ENCODE peak calls at places on chromosome 7, in four cellular contexts. One of them, this sample, is unnamed.

GRCh38 chr7:3927446-3928110 is 626.5 kb downstream of the SDK1 start:
- DNase-seq in CD8-positive, alpha-beta T cell: no peak
- DNase-seq in cardiac muscle cell: no peak
- DNase-seq in IMR-90: no peak
- DNase-seq in this sample: no peak

GRCh38 chr7:25240896-25241295 is 12.6 kb upstream of the NPVF start:
- DNase-seq in IMR-90: no peak
- DNase-seq in cardiac muscle cell: no peak
- DNase-seq in CD8-positive, alpha-beta T cell: no peak
- DNase-seq in this sample: no peak

GRCh38 chr7:23539494-23539907 is 7.7 kb upstream of the TRA2A start:
- DNase-seq in cardiac muscle cell: no peak
- DNase-seq in IMR-90: no peak
- DNase-seq in CD8-positive, alpha-beta T cell: no peak
- DNase-seq in this sample: no peak

GRCh38 chr7:97342512-97342911 is 225.0 kb downstream of the SDHAF3 start:
- DNase-seq in IMR-90: no peak
- DNase-seq in cardiac muscle cell: no peak
- DNase-seq in CD8-positive, alpha-beta T cell: no peak
- DNase-seq in this sample: no peak

GRCh38 chr7:33581239-33581638 is 324.1 kb upstream of the BMPER start:
- DNase-seq in cardiac muscle cell: no peak
- DNase-seq in CD8-positive, alpha-beta T cell: no peak
- DNase-seq in IMR-90: no peak
- DNase-seq in this sample: no peak

GRCh38 chr7:134992626-134993179 is 6.4 kb downstream of the AGBL3 start:
- DNase-seq in cardiac muscle cell: no peak
- DNase-seq in IMR-90: peak
- DNase-seq in CD8-positive, alpha-beta T cell: no peak
- DNase-seq in this sample: peak

GRCh38 chr7:73900286-73900685 is 39.3 kb downstream of the TMEM270 start:
- DNase-seq in IMR-90: no peak
- DNase-seq in cardiac muscle cell: no peak
- DNase-seq in CD8-positive, alpha-beta T cell: no peak
- DNase-seq in this sample: no peak

GRCh38 chr7:29563590-29564454 is at the start of gene PRR15:
- DNase-seq in IMR-90: no peak
- DNase-seq in CD8-positive, alpha-beta T cell: no peak
- DNase-seq in cardiac muscle cell: peak
- DNase-seq in this sample: peak

GRCh38 chr7:146510088-146510680 is 393.6 kb downstream of the CNTNAP2 start:
- DNase-seq in IMR-90: no peak
- DNase-seq in CD8-positive, alpha-beta T cell: no peak
- DNase-seq in cardiac muscle cell: no peak
- DNase-seq in this sample: no peak

GRCh38 chr7:42407828-42408227 is 170.8 kb upstream of the GLI3 start:
- DNase-seq in IMR-90: no peak
- DNase-seq in cardiac muscle cell: peak
- DNase-seq in CD8-positive, alpha-beta T cell: no peak
- DNase-seq in this sample: no peak

GRCh38 chr7:100804681-100805431 is 22.5 kb downstream of the EPHB4 start:
- DNase-seq in CD8-positive, alpha-beta T cell: no peak
- DNase-seq in cardiac muscle cell: no peak
- DNase-seq in IMR-90: no peak
- DNase-seq in this sample: no peak

GRCh38 chr7:127690806-127691205 is 38.8 kb downstream of the SND1 start:
- DNase-seq in cardiac muscle cell: no peak
- DNase-seq in IMR-90: no peak
- DNase-seq in CD8-positive, alpha-beta T cell: no peak
- DNase-seq in this sample: no peak

GRCh38 chr7:37341033-37341630 is 107.5 kb downstream of the ELMO1 start:
- DNase-seq in CD8-positive, alpha-beta T cell: no peak
- DNase-seq in cardiac muscle cell: no peak
- DNase-seq in IMR-90: no peak
- DNase-seq in this sample: no peak

GRCh38 chr7:115146148-115146547 is 224.3 kb downstream of the MDFIC start:
- DNase-seq in cardiac muscle cell: no peak
- DNase-seq in IMR-90: no peak
- DNase-seq in CD8-positive, alpha-beta T cell: no peak
- DNase-seq in this sample: no peak

GRCh38 chr7:106114735-106115383 is 2.7 kb upstream of the SYPL1 start:
- DNase-seq in IMR-90: no peak
- DNase-seq in cardiac muscle cell: no peak
- DNase-seq in CD8-positive, alpha-beta T cell: peak
- DNase-seq in this sample: no peak

GRCh38 chr7:106276513-106276912 is 8.3 kb downstream of the NAMPT start:
- DNase-seq in CD8-positive, alpha-beta T cell: no peak
- DNase-seq in IMR-90: no peak
- DNase-seq in cardiac muscle cell: no peak
- DNase-seq in this sample: no peak

GRCh38 chr7:130831817-130832481 is 97.9 kb upstream of the KLF14 start:
- DNase-seq in IMR-90: peak
- DNase-seq in CD8-positive, alpha-beta T cell: no peak
- DNase-seq in cardiac muscle cell: peak
- DNase-seq in this sample: peak

GRCh38 chr7:158016171-158017087 is 571.2 kb downstream of the PTPRN2 start:
- DNase-seq in CD8-positive, alpha-beta T cell: no peak
- DNase-seq in IMR-90: no peak
- DNase-seq in cardiac muscle cell: peak
- DNase-seq in this sample: no peak

GRCh38 chr7:141291541-141291940 is 217.7 kb downstream of the TMEM178B start:
- DNase-seq in CD8-positive, alpha-beta T cell: no peak
- DNase-seq in IMR-90: no peak
- DNase-seq in cardiac muscle cell: no peak
- DNase-seq in this sample: no peak

GRCh38 chr7:135745702-135746312 is 2.8 kb downstream of the FAM180A start:
- DNase-seq in cardiac muscle cell: no peak
- DNase-seq in CD8-positive, alpha-beta T cell: no peak
- DNase-seq in IMR-90: peak
- DNase-seq in this sample: peak

GRCh38 chr7:132537451-132537850 is 38.8 kb downstream of the PLXNA4 start:
- DNase-seq in cardiac muscle cell: peak
- DNase-seq in CD8-positive, alpha-beta T cell: no peak
- DNase-seq in IMR-90: no peak
- DNase-seq in this sample: no peak

GRCh38 chr7:132601783-132602182 is 25.5 kb upstream of the PLXNA4 start:
- DNase-seq in cardiac muscle cell: no peak
- DNase-seq in CD8-positive, alpha-beta T cell: no peak
- DNase-seq in IMR-90: no peak
- DNase-seq in this sample: no peak

GRCh38 chr7:20796565-20796964 is 9.9 kb upstream of the SP8 start:
- DNase-seq in cardiac muscle cell: no peak
- DNase-seq in CD8-positive, alpha-beta T cell: no peak
- DNase-seq in IMR-90: no peak
- DNase-seq in this sample: no peak

GRCh38 chr7:73976761-73977625 is 51.0 kb upstream of the ELN start:
- DNase-seq in cardiac muscle cell: no peak
- DNase-seq in CD8-positive, alpha-beta T cell: no peak
- DNase-seq in IMR-90: no peak
- DNase-seq in this sample: no peak

GRCh38 chr7:79453558-79454324 is at the start of gene MAGI2:
- DNase-seq in IMR-90: peak
- DNase-seq in cardiac muscle cell: peak
- DNase-seq in CD8-positive, alpha-beta T cell: no peak
- DNase-seq in this sample: peak

GRCh38 chr7:152076324-152076821 is 50.9 kb downstream of the GALNT11 start:
- DNase-seq in CD8-positive, alpha-beta T cell: no peak
- DNase-seq in IMR-90: no peak
- DNase-seq in cardiac muscle cell: peak
- DNase-seq in this sample: peak

GRCh38 chr7:82810558-82811259 is 352.0 kb downstream of the PCLO start:
- DNase-seq in IMR-90: peak
- DNase-seq in CD8-positive, alpha-beta T cell: no peak
- DNase-seq in cardiac muscle cell: peak
- DNase-seq in this sample: peak

GRCh38 chr7:96962221-96962620 is 43.1 kb upstream of the DLX6 start:
- DNase-seq in CD8-positive, alpha-beta T cell: no peak
- DNase-seq in IMR-90: no peak
- DNase-seq in cardiac muscle cell: no peak
- DNase-seq in this sample: no peak

DNA sequence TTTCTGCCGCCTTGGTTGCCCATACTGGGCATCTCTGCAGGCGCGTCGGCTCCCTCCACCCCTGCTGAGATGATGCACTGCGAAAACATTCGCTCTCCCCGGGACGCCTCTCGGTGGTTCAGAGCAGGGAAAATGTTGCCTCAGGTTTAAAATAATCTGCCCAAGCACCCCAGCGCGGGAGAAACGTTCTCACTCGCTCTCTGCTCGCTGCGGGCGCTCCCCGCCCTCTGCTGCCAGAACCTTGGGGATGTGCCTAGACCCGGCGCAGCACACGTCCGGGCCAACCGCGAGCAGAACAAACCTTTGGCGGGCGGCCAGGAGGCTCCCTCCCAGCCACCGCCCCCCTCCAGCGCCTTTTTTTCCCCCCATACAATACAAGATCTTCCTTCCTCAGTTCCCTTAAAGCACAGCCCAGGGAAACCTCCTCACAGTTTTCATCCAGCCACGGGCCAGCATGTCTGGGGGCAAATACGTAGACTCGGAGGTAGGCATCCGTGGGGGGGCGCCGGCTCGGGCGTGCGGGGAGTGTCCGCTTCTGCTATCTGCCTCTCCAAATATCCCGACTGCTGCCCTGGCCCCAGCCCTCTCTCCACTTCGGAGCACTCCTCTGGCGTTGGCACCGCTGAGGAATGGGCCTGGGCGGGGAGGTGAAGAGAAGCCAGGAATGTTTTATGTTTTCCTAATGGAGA is at the start of gene CAV1:
- DNase-seq in cardiac muscle cell: peak
- DNase-seq in IMR-90: peak
- DNase-seq in CD8-positive, alpha-beta T cell: peak
- DNase-seq in this sample: peak
- TF ChIP-seq CTCF in cardiac muscle cell: peak
- TF ChIP-seq CTCF in IMR-90: peak
- TF ChIP-seq CTCF in CD8-positive, alpha-beta T cell: no peak
- TF ChIP-seq CTCF in this sample: peak

DNA sequence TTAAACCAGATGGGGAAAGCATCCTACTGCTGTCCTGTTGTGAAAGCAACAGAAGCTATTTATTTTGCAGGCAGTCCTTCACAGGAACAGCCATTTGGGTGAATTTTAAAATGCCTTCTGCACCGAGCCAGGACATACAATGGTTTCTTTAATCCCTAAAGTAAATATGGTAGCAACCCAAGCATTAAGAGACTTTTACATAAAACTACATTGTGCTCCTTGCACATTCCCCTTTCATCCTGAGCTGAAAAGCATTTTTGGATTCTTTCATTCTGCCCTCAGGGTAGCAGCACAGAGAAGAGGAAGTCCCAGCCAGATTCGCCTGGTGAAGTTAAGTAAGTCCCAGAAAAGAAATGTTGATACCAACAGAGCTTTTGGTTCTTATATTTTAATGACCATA is 84.0 kb upstream of the FAM3C start:
- DNase-seq in CD8-positive, alpha-beta T cell: no peak
- DNase-seq in IMR-90: no peak
- DNase-seq in cardiac muscle cell: no peak
- DNase-seq in this sample: no peak
- H3K4me3 ChIP-seq in CD8-positive, alpha-beta T cell: no peak
- H3K4me3 ChIP-seq in IMR-90: no peak
- H3K4me3 ChIP-seq in cardiac muscle cell: no peak
- H3K4me3 ChIP-seq in this sample: no peak

DNA sequence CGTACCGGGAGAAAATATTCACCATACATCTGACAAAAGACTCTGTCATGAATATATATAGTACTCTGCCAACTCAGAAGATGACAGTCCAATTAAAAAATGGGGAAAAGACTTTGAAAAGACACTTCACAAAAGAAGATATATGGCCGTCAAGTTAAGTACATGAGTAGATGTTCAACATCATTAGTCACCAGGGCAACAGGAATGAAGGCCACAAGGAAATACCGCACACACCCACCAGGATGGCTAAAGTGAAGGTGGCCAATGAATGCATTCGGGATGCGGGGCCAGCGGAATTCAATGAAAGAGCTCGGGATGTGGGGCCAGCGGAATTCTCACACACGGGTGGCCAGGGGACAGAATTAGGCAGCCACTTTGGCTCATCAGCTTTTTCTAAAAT is 42.2 kb downstream of the MAD1L1 start:
- DNase-seq in IMR-90: peak
- DNase-seq in cardiac muscle cell: no peak
- DNase-seq in CD8-positive, alpha-beta T cell: no peak
- DNase-seq in this sample: no peak
- TF ChIP-seq CTCF in IMR-90: no peak
- TF ChIP-seq CTCF in cardiac muscle cell: no peak
- TF ChIP-seq CTCF in CD8-positive, alpha-beta T cell: no peak
- TF ChIP-seq CTCF in this sample: no peak

DNA sequence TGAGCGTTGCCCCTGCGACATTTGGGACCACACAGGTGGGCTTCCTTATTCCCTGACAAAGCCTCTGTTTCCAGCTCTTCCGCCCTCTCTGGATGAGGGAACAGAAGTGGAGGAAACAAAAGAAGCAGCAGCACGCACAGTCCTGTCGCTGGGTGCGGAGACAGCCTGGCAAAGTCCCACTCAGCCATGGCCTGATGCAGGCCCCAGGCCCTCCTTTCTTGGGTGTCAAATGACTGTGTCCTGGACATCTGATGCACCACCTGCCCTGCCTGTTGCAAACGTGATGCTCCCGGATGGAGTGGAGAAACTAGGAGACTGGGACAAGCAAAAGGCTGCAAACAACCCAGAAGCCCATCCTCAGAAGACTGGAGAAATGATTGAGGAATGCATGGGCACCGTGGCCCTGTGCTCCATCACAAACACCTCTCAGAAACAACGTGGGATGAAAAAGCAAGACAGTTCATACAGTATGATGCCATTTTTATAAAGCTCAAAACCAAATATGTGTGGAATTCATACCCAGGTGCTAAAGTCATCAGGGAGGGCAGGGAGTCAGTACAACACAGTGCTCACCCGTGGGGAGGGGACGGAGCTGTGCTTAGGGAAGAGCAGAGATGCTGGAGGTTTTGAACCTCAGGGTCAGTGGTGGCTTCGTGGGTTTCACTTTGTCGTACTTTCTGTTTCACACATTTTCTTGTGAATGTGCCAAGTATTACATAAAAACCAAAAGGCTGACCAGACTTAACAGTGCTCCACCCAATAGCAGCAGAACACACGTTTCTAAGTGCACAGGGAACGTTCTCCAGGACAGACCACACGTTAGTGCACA is 20.9 kb downstream of the ZMIZ2 start:
- DNase-seq in cardiac muscle cell: no peak
- DNase-seq in IMR-90: peak
- DNase-seq in CD8-positive, alpha-beta T cell: no peak
- DNase-seq in this sample: peak
- H3K4me3 ChIP-seq in cardiac muscle cell: no peak
- H3K4me3 ChIP-seq in IMR-90: no peak
- H3K4me3 ChIP-seq in CD8-positive, alpha-beta T cell: no peak
- H3K4me3 ChIP-seq in this sample: no peak

DNA sequence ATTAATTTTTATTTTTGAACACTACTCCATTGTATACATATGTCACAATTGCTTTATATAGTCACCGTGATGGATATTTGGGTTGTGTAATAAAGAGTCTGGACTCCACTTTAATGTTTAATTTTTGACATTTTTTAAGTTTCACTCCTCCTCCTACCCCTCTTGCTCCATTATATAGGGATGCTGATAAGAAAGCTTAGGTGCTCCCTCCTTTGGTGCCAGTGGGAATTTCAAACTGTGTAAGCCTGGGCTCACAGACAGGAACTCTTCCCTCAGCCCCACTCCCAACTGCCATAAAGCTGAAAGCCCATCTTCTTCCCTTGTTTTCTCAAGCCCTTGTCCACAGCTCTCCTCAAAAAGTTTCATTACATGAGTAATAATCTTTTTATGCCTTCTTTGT is 47.6 kb downstream of the TWIST1 start:
- DNase-seq in CD8-positive, alpha-beta T cell: no peak
- DNase-seq in cardiac muscle cell: no peak
- DNase-seq in IMR-90: peak
- DNase-seq in this sample: peak
- TF ChIP-seq CTCF in CD8-positive, alpha-beta T cell: no peak
- TF ChIP-seq CTCF in cardiac muscle cell: no peak
- TF ChIP-seq CTCF in IMR-90: peak
- TF ChIP-seq CTCF in this sample: peak